ENCODE peak calls at places on chromosomes 6 and 20, in four cellular contexts. Z, R, Y and Q are unnamed samples.
A peak's percentile ranks its signal among the peaks of the same experiment; 100 is the strongest.

GRCh38 chr6:28090902-28091586 is 10.7 kb downstream of the ZNF165 start:
- DNase-seq in Z (no peak), R (no peak), Y (no peak), Q (no peak)

GRCh38 chr6:134553941-134554340 is 236.0 kb upstream of the SGK1 start:
- DNase-seq in Z (no peak), R (no peak), Y (no peak), Q (no peak)

GRCh38 chr6:101926149-101926925 is 532.8 kb downstream of the GRIK2 start:
- DNase-seq in R (no peak), Y (no peak), Z (no peak), Q (no peak)

GRCh38 chr6:16103708-16104107 is 25.2 kb upstream of the MYLIP start:
- DNase-seq in R (no peak), Y (no peak), Z (peak; percentile 94), Q (no peak)

GRCh38 chr6:144718431-144718830 is 433.3 kb downstream of the UTRN start:
- DNase-seq in Z (no peak), Y (no peak), R (no peak), Q (no peak)

GRCh38 chr20:48926816-48927215 is 5.3 kb downstream of the ARFGEF2 start:
- DNase-seq in R (no peak), Y (no peak), Z (no peak), Q (no peak)

GRCh38 chr6:40539853-40540252 is 47.3 kb downstream of the LRFN2 start:
- DNase-seq in R (no peak), Y (no peak), Z (no peak), Q (no peak)

GRCh38 chr6:15661815-15662245 is 998 bp downstream of the DTNBP1 start:
- DNase-seq in Z (no peak), Y (no peak), R (no peak), Q (no peak)

GRCh38 chr6:168147205-168147738 is 68.3 kb upstream of the FRMD1 start:
- DNase-seq in Y (peak; percentile 25), R (no peak), Z (no peak), Q (no peak)

GRCh38 chr6:107275330-107275865 is 160.1 kb upstream of the BEND3 start:
- DNase-seq in R (no peak), Y (no peak), Z (no peak), Q (no peak)

GRCh38 chr6:118755941-118756646 is 104.7 kb upstream of the CEP85L start:
- DNase-seq in R (no peak), Z (no peak), Y (peak; percentile 25), Q (no peak)

GRCh38 chr20:4091332-4092135 is 76.2 kb upstream of the RNF24 start:
- DNase-seq in Y (peak; percentile 83), R (peak; percentile 15), Z (peak; percentile 22), Q (no peak)

GRCh38 chr6:108080010-108080780 is 5.7 kb upstream of the OSTM1 start:
- DNase-seq in Y (peak; percentile 90), Z (no peak), R (no peak), Q (no peak)

GRCh38 chr6:31795616-31796298 is at the start of gene VARS1:
- DNase-seq in Y (peak; percentile 96), R (peak; percentile 84), Z (peak; percentile 66), Q (peak; percentile 68)

GRCh38 chr20:22414354-22414753 is 170.0 kb downstream of the FOXA2 start:
- DNase-seq in Y (no peak), R (no peak), Z (no peak), Q (no peak)

GRCh38 chr6:14912226-14912625 is 333.6 kb upstream of the JARID2 start:
- DNase-seq in Y (no peak), R (no peak), Z (no peak), Q (no peak)

GRCh38 chr20:32977281-32978008 is 26.8 kb downstream of the SUN5 start:
- DNase-seq in Z (no peak), Y (peak; percentile 79), R (no peak), Q (no peak)

GRCh38 chr20:7144464-7144863 is 377.0 kb downstream of the BMP2 start:
- DNase-seq in Z (no peak), R (no peak), Y (no peak), Q (no peak)

GRCh38 chr6:136403166-136403980 is 113.7 kb upstream of the BCLAF1 start:
- DNase-seq in Z (no peak), Y (no peak), R (no peak), Q (no peak)

GRCh38 chr6:20534295-20534897 is at the start of gene CDKAL1:
- DNase-seq in R (peak; percentile 87), Z (peak; percentile 87), Y (peak; percentile 93), Q (peak; percentile 76)

GRCh38 chr6:149467265-149467664 is 17.5 kb downstream of the ZC3H12D start:
- DNase-seq in Y (no peak), R (no peak), Z (no peak), Q (no peak)

GRCh38 chr6:113995632-113996031 is 24.7 kb upstream of the HDAC2 start:
- DNase-seq in Z (peak; percentile 92), Y (no peak), R (no peak), Q (no peak)

GRCh38 chr20:52896348-52896747 is 75.8 kb upstream of the TSHZ2 start:
- DNase-seq in R (no peak), Z (no peak), Y (no peak), Q (no peak)

GRCh38 chr20:23350855-23351838 is 556 bp downstream of the NXT1 start:
- DNase-seq in Z (peak; percentile 21), Y (no peak), R (peak; percentile 50), Q (peak; percentile 50)